ENCODE peak calls at places on chromosomes 11 and 22, in seven cellular contexts. One of them, this sample, is unnamed.

GRCh38 chr11:99406345-99406744 is 385.6 kb downstream of the CNTN5 start:
- DNase-seq in adrenal gland: no peak
- DNase-seq in right lobe of liver: no peak
- DNase-seq in heart left ventricle: no peak
- DNase-seq in ovary: no peak
- DNase-seq in testis: no peak
- DNase-seq in stomach: no peak
- DNase-seq in this sample: no peak

GRCh38 chr11:44305643-44306468 is 4.1 kb downstream of the ALX4 start:
- DNase-seq in adrenal gland: no peak
- DNase-seq in heart left ventricle: no peak
- DNase-seq in stomach: peak; percentile 52
- DNase-seq in right lobe of liver: no peak
- DNase-seq in testis: no peak
- DNase-seq in ovary: no peak
- DNase-seq in this sample: no peak

GRCh38 chr11:111934301-111934700 is 2.8 kb upstream of the DIXDC1 start:
- DNase-seq in right lobe of liver: no peak
- DNase-seq in adrenal gland: no peak
- DNase-seq in stomach: no peak
- DNase-seq in heart left ventricle: peak; percentile 0
- DNase-seq in ovary: no peak
- DNase-seq in testis: no peak
- DNase-seq in this sample: no peak

GRCh38 chr11:539971-540481 is 2.7 kb downstream of the LRRC56 start:
- DNase-seq in stomach: no peak
- DNase-seq in right lobe of liver: peak; percentile 51
- DNase-seq in adrenal gland: peak; percentile 16
- DNase-seq in heart left ventricle: no peak
- DNase-seq in ovary: no peak
- DNase-seq in testis: no peak
- DNase-seq in this sample: no peak

GRCh38 chr11:59551651-59552521 is 40.5 kb downstream of the OR4D9 start:
- DNase-seq in testis: peak; percentile 79
- DNase-seq in right lobe of liver: no peak
- DNase-seq in stomach: no peak
- DNase-seq in heart left ventricle: peak; percentile 22
- DNase-seq in adrenal gland: peak; percentile 53
- DNase-seq in ovary: peak; percentile 74
- DNase-seq in this sample: no peak

GRCh38 chr11:126194121-126194543 is 17.3 kb downstream of the RPUSD4 start:
- DNase-seq in stomach: peak; percentile 34
- DNase-seq in ovary: peak; percentile 73
- DNase-seq in testis: peak; percentile 58
- DNase-seq in heart left ventricle: no peak
- DNase-seq in adrenal gland: peak; percentile 44
- DNase-seq in right lobe of liver: no peak
- DNase-seq in this sample: no peak

GRCh38 chr11:118238947-118239346 is 13.2 kb downstream of the MPZL3 start:
- DNase-seq in heart left ventricle: no peak
- DNase-seq in ovary: no peak
- DNase-seq in right lobe of liver: no peak
- DNase-seq in stomach: no peak
- DNase-seq in adrenal gland: no peak
- DNase-seq in testis: no peak
- DNase-seq in this sample: no peak

GRCh38 chr11:29448246-29448877 is 568.5 kb downstream of the KCNA4 start:
- DNase-seq in right lobe of liver: no peak
- DNase-seq in testis: peak; percentile 54
- DNase-seq in ovary: no peak
- DNase-seq in stomach: no peak
- DNase-seq in adrenal gland: peak; percentile 55
- DNase-seq in heart left ventricle: no peak
- DNase-seq in this sample: no peak

GRCh38 chr11:119779195-119780071 is 50.4 kb upstream of the NECTIN1 start:
- DNase-seq in stomach: no peak
- DNase-seq in ovary: no peak
- DNase-seq in testis: no peak
- DNase-seq in heart left ventricle: peak; percentile 72
- DNase-seq in right lobe of liver: peak; percentile 35
- DNase-seq in adrenal gland: no peak
- DNase-seq in this sample: no peak

GRCh38 chr11:1554981-1555712 is 16.9 kb downstream of the DUSP8 start:
- DNase-seq in heart left ventricle: no peak
- DNase-seq in testis: no peak
- DNase-seq in right lobe of liver: peak; percentile 46
- DNase-seq in stomach: no peak
- DNase-seq in ovary: no peak
- DNase-seq in adrenal gland: no peak
- DNase-seq in this sample: no peak

GRCh38 chr11:66225054-66225453 is 43.4 kb upstream of the RAB1B start:
- DNase-seq in ovary: no peak
- DNase-seq in stomach: no peak
- DNase-seq in adrenal gland: no peak
- DNase-seq in testis: peak; percentile 37
- DNase-seq in heart left ventricle: no peak
- DNase-seq in right lobe of liver: no peak
- DNase-seq in this sample: no peak

GRCh38 chr11:129790131-129790530 is 25.5 kb upstream of the TMEM45B start:
- DNase-seq in testis: no peak
- DNase-seq in adrenal gland: no peak
- DNase-seq in heart left ventricle: no peak
- DNase-seq in right lobe of liver: no peak
- DNase-seq in stomach: no peak
- DNase-seq in ovary: no peak
- DNase-seq in this sample: no peak

GRCh38 chr11:128789497-128790080 is 77.5 kb downstream of the KCNJ1 start:
- DNase-seq in heart left ventricle: no peak
- DNase-seq in ovary: no peak
- DNase-seq in testis: no peak
- DNase-seq in right lobe of liver: no peak
- DNase-seq in adrenal gland: no peak
- DNase-seq in stomach: no peak
- DNase-seq in this sample: no peak

GRCh38 chr11:126444072-126444471 is 88.6 kb downstream of the ST3GAL4 start:
- DNase-seq in right lobe of liver: no peak
- DNase-seq in ovary: no peak
- DNase-seq in testis: no peak
- DNase-seq in stomach: no peak
- DNase-seq in adrenal gland: no peak
- DNase-seq in heart left ventricle: no peak
- DNase-seq in this sample: no peak

GRCh38 chr11:67694875-67695555 is 20.6 kb upstream of the ALDH3B2 start:
- DNase-seq in adrenal gland: no peak
- DNase-seq in ovary: no peak
- DNase-seq in testis: no peak
- DNase-seq in stomach: no peak
- DNase-seq in heart left ventricle: no peak
- DNase-seq in right lobe of liver: no peak
- DNase-seq in this sample: no peak

GRCh38 chr11:134039726-134040385 is 29.0 kb upstream of the JAM3 start:
- DNase-seq in testis: no peak
- DNase-seq in ovary: no peak
- DNase-seq in stomach: no peak
- DNase-seq in adrenal gland: no peak
- DNase-seq in heart left ventricle: no peak
- DNase-seq in right lobe of liver: peak; percentile 29
- DNase-seq in this sample: no peak

GRCh38 chr22:19146215-19146968 is 1.9 kb upstream of the ESS2 start:
- DNase-seq in heart left ventricle: no peak
- DNase-seq in testis: no peak
- DNase-seq in ovary: no peak
- DNase-seq in stomach: no peak
- DNase-seq in right lobe of liver: no peak
- DNase-seq in adrenal gland: no peak
- DNase-seq in this sample: no peak

GRCh38 chr11:62880231-62880802 is 379 bp upstream of the SLC3A2 start:
- DNase-seq in adrenal gland: no peak
- DNase-seq in heart left ventricle: peak; percentile 68
- DNase-seq in ovary: peak; percentile 76
- DNase-seq in stomach: no peak
- DNase-seq in testis: peak; percentile 72
- DNase-seq in right lobe of liver: no peak
- DNase-seq in this sample: no peak

GRCh38 chr11:62882811-62883496 is 2.3 kb downstream of the SLC3A2 start:
- DNase-seq in right lobe of liver: no peak
- DNase-seq in ovary: no peak
- DNase-seq in testis: no peak
- DNase-seq in adrenal gland: no peak
- DNase-seq in heart left ventricle: no peak
- DNase-seq in stomach: no peak
- DNase-seq in this sample: no peak

GRCh38 chr11:62880803-62881578 is at the start of gene SLC3A2:
- DNase-seq in stomach: peak; percentile 92
- DNase-seq in adrenal gland: peak; percentile 89
- DNase-seq in heart left ventricle: peak; percentile 89
- DNase-seq in testis: peak; percentile 93
- DNase-seq in ovary: peak; percentile 90
- DNase-seq in right lobe of liver: peak; percentile 93
- DNase-seq in this sample: peak; percentile 72

GRCh38 chr11:62882428-62882742 is 1.7 kb downstream of the SLC3A2 start:
- DNase-seq in stomach: no peak
- DNase-seq in heart left ventricle: no peak
- DNase-seq in adrenal gland: no peak
- DNase-seq in testis: no peak
- DNase-seq in ovary: no peak
- DNase-seq in right lobe of liver: no peak
- DNase-seq in this sample: no peak

DNA sequence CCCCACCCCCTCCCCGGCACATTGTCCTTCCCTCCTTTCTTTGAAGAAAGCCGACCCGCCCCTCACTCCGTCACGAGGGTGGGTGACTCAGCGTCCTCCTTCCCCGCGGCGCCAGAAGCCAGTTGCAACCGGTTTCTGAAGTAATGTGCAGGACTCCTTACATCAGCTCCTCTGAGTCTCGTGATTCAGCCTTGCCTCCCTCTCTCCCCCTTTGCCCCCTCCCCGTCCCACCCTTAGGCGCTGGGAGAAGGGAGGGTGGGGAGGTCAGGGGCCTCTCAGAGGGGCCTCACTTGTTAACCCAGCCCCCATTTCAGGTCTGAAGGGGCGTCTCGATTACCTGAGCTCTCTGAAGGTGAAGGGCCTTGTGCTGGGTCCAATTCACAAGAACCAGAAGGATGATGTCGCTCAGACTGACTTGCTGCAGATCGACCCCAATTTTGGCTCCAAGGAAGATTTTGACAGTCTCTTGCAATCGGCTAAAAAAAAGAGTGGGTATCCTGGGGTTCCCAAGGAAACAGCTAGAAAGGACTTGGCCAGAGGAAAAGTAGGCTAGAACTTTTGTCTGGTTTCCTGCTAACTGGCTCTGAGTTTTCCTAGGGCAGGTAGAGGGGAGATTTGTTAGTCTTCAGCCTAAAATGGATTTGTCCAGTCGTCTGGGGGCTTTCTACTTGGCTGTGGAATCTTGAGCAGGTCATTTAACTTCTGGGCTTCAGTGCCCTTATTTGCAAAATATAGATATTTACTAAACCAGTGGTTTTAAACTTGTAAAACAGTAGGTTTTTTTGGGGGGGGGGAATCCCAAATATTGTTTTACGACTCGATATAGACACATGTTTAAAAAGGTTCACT is 1.1 kb downstream of the SLC3A2 start:
- DNase-seq in adrenal gland: peak; percentile 95
- DNase-seq in heart left ventricle: peak; percentile 95
- DNase-seq in testis: peak; percentile 95
- DNase-seq in ovary: peak; percentile 97
- DNase-seq in right lobe of liver: peak; percentile 90
- DNase-seq in stomach: peak; percentile 94
- DNase-seq in this sample: peak; percentile 80
- TF ChIP-seq POLR2A in adrenal gland: no peak
- TF ChIP-seq POLR2A in heart left ventricle: no peak
- TF ChIP-seq POLR2A in testis: no peak
- TF ChIP-seq POLR2A in ovary: no peak
- TF ChIP-seq POLR2A in right lobe of liver: no peak
- TF ChIP-seq POLR2A in stomach: no peak
- TF ChIP-seq POLR2A in this sample: no peak

GRCh38 chr11:114057605-114058004 is 1.9 kb upstream of the ZBTB16 start:
- DNase-seq in stomach: no peak
- DNase-seq in ovary: no peak
- DNase-seq in testis: no peak
- DNase-seq in adrenal gland: no peak
- DNase-seq in heart left ventricle: no peak
- DNase-seq in right lobe of liver: no peak
- DNase-seq in this sample: no peak
- H3K4me1 ChIP-seq in stomach: peaks cover 44% of the 10 kb centered on the region
- H3K4me1 ChIP-seq in ovary: peaks cover 4% of the 10 kb centered on the region
- H3K4me1 ChIP-seq in testis: peaks cover 19% of the 10 kb centered on the region
- H3K4me1 ChIP-seq in adrenal gland: peaks cover 41% of the 10 kb centered on the region
- H3K4me1 ChIP-seq in heart left ventricle: peaks cover 5% of the 10 kb centered on the region
- H3K4me1 ChIP-seq in right lobe of liver: no peaks in the 10 kb centered on the region
- H3K4me1 ChIP-seq in this sample: peaks cover 60% of the 10 kb centered on the region

GRCh38 chr11:2990617-2991476 is 1.3 kb downstream of the NAP1L4 start:
- DNase-seq in testis: peak; percentile 45
- DNase-seq in adrenal gland: no peak
- DNase-seq in ovary: no peak
- DNase-seq in heart left ventricle: no peak
- DNase-seq in right lobe of liver: no peak
- DNase-seq in stomach: no peak
- DNase-seq in this sample: no peak

GRCh38 chr11:2993000-2993330 is 836 bp upstream of the NAP1L4 start:
- DNase-seq in adrenal gland: no peak
- DNase-seq in heart left ventricle: no peak
- DNase-seq in stomach: no peak
- DNase-seq in right lobe of liver: no peak
- DNase-seq in testis: no peak
- DNase-seq in ovary: no peak
- DNase-seq in this sample: no peak

GRCh38 chr11:2992234-2992999 is at the start of gene NAP1L4:
- DNase-seq in stomach: peak; percentile 98
- DNase-seq in testis: peak; percentile 98
- DNase-seq in ovary: peak; percentile 96
- DNase-seq in adrenal gland: peak; percentile 97
- DNase-seq in right lobe of liver: peak; percentile 99
- DNase-seq in heart left ventricle: peak; percentile 97
- DNase-seq in this sample: peak; percentile 76

GRCh38 chr11:2989551-2989950 is 2.6 kb downstream of the NAP1L4 start:
- DNase-seq in adrenal gland: no peak
- DNase-seq in ovary: no peak
- DNase-seq in stomach: no peak
- DNase-seq in testis: no peak
- DNase-seq in heart left ventricle: no peak
- DNase-seq in right lobe of liver: no peak
- DNase-seq in this sample: no peak

GRCh38 chr11:2991477-2992233 is 474 bp downstream of the NAP1L4 start:
- DNase-seq in adrenal gland: no peak
- DNase-seq in ovary: no peak
- DNase-seq in heart left ventricle: peak; percentile 23
- DNase-seq in right lobe of liver: no peak
- DNase-seq in testis: peak; percentile 63
- DNase-seq in stomach: no peak
- DNase-seq in this sample: no peak
- TF ChIP-seq POLR2A in adrenal gland: peak; percentile 44
- TF ChIP-seq POLR2A in ovary: no peak
- TF ChIP-seq POLR2A in heart left ventricle: no peak
- TF ChIP-seq POLR2A in right lobe of liver: no peak
- TF ChIP-seq POLR2A in testis: no peak
- TF ChIP-seq POLR2A in stomach: no peak
- TF ChIP-seq POLR2A in this sample: no peak

GRCh38 chr11:96412761-96413381 is 23.1 kb downstream of the JRKL start:
- DNase-seq in ovary: no peak
- DNase-seq in adrenal gland: no peak
- DNase-seq in heart left ventricle: no peak
- DNase-seq in testis: no peak
- DNase-seq in right lobe of liver: no peak
- DNase-seq in stomach: no peak
- DNase-seq in this sample: no peak

GRCh38 chr11:96413408-96413807 is 23.6 kb downstream of the JRKL start:
- DNase-seq in adrenal gland: no peak
- DNase-seq in stomach: no peak
- DNase-seq in heart left ventricle: no peak
- DNase-seq in right lobe of liver: no peak
- DNase-seq in testis: no peak
- DNase-seq in ovary: no peak
- DNase-seq in this sample: no peak
- H3K4me1 ChIP-seq in adrenal gland: no peaks in the 10 kb centered on the region
- H3K4me1 ChIP-seq in stomach: no peaks in the 10 kb centered on the region
- H3K4me1 ChIP-seq in heart left ventricle: no peaks in the 10 kb centered on the region
- H3K4me1 ChIP-seq in right lobe of liver: no peaks in the 10 kb centered on the region
- H3K4me1 ChIP-seq in testis: no peaks in the 10 kb centered on the region
- H3K4me1 ChIP-seq in ovary: no peaks in the 10 kb centered on the region
- H3K4me1 ChIP-seq in this sample: no peaks in the 10 kb centered on the region

This sample was measured in esophagus squamous epithelium.